ENCODE peak calls at places on chromosome 19, in eight cellular contexts. P is aorta; N is A549; K is colonic mucosa; B is CD8-positive, alpha-beta memory T cell; U is trophoblast cell; V is psoas muscle; M is ovary. Q is an unnamed sample.

GRCh38 chr19:18942692-18943091 is 1.7 kb upstream of the HOMER3 start:
- DNase-seq in P (no peak), N (no peak), K (no peak), B (no peak), U (no peak), V (no peak), M (no peak), Q (no peak)

GRCh38 chr19:18756896-18757295 is 34.2 kb downstream of the COMP start:
- DNase-seq in P (no peak), N (no peak), K (no peak), B (no peak), U (peak; percentile 92), V (no peak), M (no peak), Q (no peak)

GRCh38 chr19:44228318-44228717 is 16.0 kb downstream of the ZNF227 start:
- DNase-seq in P (no peak), N (no peak), K (no peak), B (no peak), U (no peak), V (no peak), M (no peak), Q (no peak)

GRCh38 chr19:18894254-18895037 is 1.5 kb downstream of the CERS1 start:
- DNase-seq in P (no peak), N (no peak), K (no peak), B (no peak), U (no peak), V (no peak), M (peak; percentile 56), Q (no peak)

GRCh38 chr19:46985532-46986415 is 33.9 kb upstream of the NPAS1 start:
- DNase-seq in P (no peak), N (no peak), K (no peak), B (no peak), U (no peak), V (no peak), M (no peak), Q (no peak)

GRCh38 chr19:4567584-4568071 is 8.1 kb upstream of the SEMA6B start:
- DNase-seq in P (peak; percentile 87), N (peak; percentile 80), K (peak; percentile 73), B (peak; percentile 35), U (peak; percentile 84), V (peak; percentile 71), M (peak; percentile 53), Q (peak; percentile 51)

GRCh38 chr19:46980756-46981155 is 38.9 kb upstream of the NPAS1 start:
- DNase-seq in P (no peak), N (no peak), K (no peak), B (no peak), U (no peak), V (no peak), M (no peak), Q (no peak)

GRCh38 chr19:49988433-49988832 is 27.5 kb upstream of the SIGLEC11 start:
- DNase-seq in P (no peak), N (no peak), K (no peak), B (no peak), U (no peak), V (no peak), M (no peak), Q (no peak)

GRCh38 chr19:41548954-41549688 is 26.8 kb upstream of the CEACAM21 start:
- DNase-seq in P (no peak), N (no peak), K (no peak), B (peak; percentile 59), U (no peak), V (no peak), M (no peak), Q (no peak)

GRCh38 chr19:57850553-57851017 is 926 bp downstream of the ZNF587 start:
- DNase-seq in P (no peak), N (peak; percentile 41), K (peak; percentile 76), B (no peak), U (peak; percentile 82), V (no peak), M (no peak), Q (no peak)

DNA sequence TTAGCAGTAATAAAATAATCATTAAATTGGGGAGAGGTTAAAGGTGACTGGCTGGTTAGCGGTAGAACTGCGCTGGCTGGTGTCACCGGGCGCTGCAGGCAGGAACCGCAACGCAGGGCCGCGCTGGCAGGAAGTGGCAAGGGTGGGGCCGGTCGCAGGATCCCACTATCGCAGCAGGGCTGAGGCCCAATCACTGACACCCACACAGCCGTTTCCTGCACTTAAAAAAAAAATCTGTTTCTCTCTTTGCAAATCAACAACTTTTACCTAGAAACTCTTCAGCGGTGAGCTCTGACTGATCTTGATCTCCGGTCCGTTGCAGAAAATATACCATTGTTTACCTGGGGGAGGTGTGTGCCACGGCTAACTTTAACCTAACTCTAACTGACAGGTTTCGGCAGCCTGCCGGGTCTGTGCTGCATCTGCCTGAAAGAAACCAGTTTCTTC is 46.9 kb downstream of the KLF2 start:
- DNase-seq in P (peak; percentile 84), N (no peak), K (peak; percentile 85), B (peak; percentile 86), U (no peak), V (peak; percentile 54), M (no peak), Q (peak; percentile 45)
- H3K4me1 ChIP-seq in P (no peaks in the 10 kb centered on the region), N (peaks cover 9% of the 10 kb centered on the region), K (peaks cover 15% of the 10 kb centered on the region), B (peaks cover 96% of the 10 kb centered on the region), U (no peaks in the 10 kb centered on the region), V (peaks cover 19% of the 10 kb centered on the region), M (peaks cover 19% of the 10 kb centered on the region), Q (peaks cover 24% of the 10 kb centered on the region)

DNA sequence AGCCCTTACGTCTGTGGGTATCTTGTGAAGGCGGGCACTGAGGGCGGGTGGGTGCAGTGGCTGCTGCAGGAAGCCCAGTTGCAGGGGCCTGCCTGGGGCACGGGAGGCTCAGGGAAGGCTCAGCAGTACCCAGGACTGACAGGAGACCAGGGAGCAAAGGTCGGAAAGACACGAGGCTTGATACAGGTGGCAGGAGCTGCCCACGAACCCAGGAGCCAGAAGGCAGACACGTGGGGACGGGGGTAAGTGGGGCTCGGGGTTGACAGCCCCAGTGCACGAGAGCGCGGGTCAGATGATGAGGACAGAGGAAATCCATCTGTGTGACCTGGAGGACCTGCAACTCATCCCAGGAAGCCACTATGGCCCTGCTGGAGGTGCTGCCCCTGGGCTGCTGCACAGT is 25.3 kb downstream of the ELAVL1 start:
- DNase-seq in P (peak; percentile 46), N (no peak), K (no peak), B (no peak), U (no peak), V (no peak), M (no peak), Q (no peak)
- H3K4me1 ChIP-seq in P (no peaks in the 10 kb centered on the region), N (no peaks in the 10 kb centered on the region), K (no peaks in the 10 kb centered on the region), B (no peaks in the 10 kb centered on the region), U (no peaks in the 10 kb centered on the region), V (peaks cover 23% of the 10 kb centered on the region), M (no peaks in the 10 kb centered on the region), Q (no peaks in the 10 kb centered on the region)

GRCh38 chr19:10726268-10726667 is 8.4 kb downstream of the DNM2 start:
- DNase-seq in P (no peak), N (no peak), K (no peak), B (no peak), U (no peak), V (no peak), M (no peak), Q (no peak)

GRCh38 chr19:10727599-10728250 is 9.8 kb downstream of the DNM2 start:
- DNase-seq in P (no peak), N (no peak), K (no peak), B (no peak), U (peak; percentile 32), V (no peak), M (no peak), Q (no peak)

GRCh38 chr19:10720607-10721125 is 2.8 kb downstream of the DNM2 start:
- DNase-seq in P (no peak), N (no peak), K (no peak), B (no peak), U (no peak), V (no peak), M (no peak), Q (no peak)

GRCh38 chr19:10725415-10725814 is 7.5 kb downstream of the DNM2 start:
- DNase-seq in P (no peak), N (no peak), K (no peak), B (no peak), U (no peak), V (no peak), M (no peak), Q (no peak)

GRCh38 chr19:10724573-10725071 is 6.7 kb downstream of the DNM2 start:
- DNase-seq in P (no peak), N (no peak), K (no peak), B (no peak), U (peak; percentile 86), V (no peak), M (no peak), Q (no peak)
- H3K4me1 ChIP-seq in P (no peaks in the 10 kb centered on the region), N (peaks cover 5% of the 10 kb centered on the region), K (peaks cover 19% of the 10 kb centered on the region), B (peaks cover 35% of the 10 kb centered on the region), U (peaks cover 10% of the 10 kb centered on the region), V (peaks cover 28% of the 10 kb centered on the region), M (peaks cover 11% of the 10 kb centered on the region), Q (peaks cover 37% of the 10 kb centered on the region)

GRCh38 chr19:7924651-7925170 is 1.2 kb downstream of the CTXN1 start:
- DNase-seq in P (no peak), N (no peak), K (no peak), B (no peak), U (no peak), V (peak; percentile 21), M (peak; percentile 56), Q (no peak)
- H3K4me1 ChIP-seq in P (no peaks in the 10 kb centered on the region), N (peaks cover 29% of the 10 kb centered on the region), K (peaks cover 6% of the 10 kb centered on the region), B (peaks cover 24% of the 10 kb centered on the region), U (peaks cover 17% of the 10 kb centered on the region), V (peaks cover 29% of the 10 kb centered on the region), M (peaks cover 44% of the 10 kb centered on the region), Q (peaks cover 17% of the 10 kb centered on the region)